ENCODE peak calls at places on chromosome 7, in eight cellular contexts. N, A, G, V, M, O, I and F are unnamed samples.

GRCh38 chr7:80783688-80784327 is 135.0 kb downstream of the SEMA3C start:
- DNase-seq in N (peak), A (no peak), G (no peak), V (no peak), M (peak), O (peak), I (no peak), F (no peak)

GRCh38 chr7:139732471-139733167 is 45.2 kb downstream of the HIPK2 start:
- DNase-seq in N (no peak), A (peak), G (no peak), V (no peak), M (no peak), O (no peak), I (no peak), F (no peak)

GRCh38 chr7:155203882-155204691 is 93.6 kb upstream of the INSIG1 start:
- DNase-seq in N (no peak), A (no peak), G (no peak), V (no peak), M (no peak), O (no peak), I (no peak), F (no peak)

GRCh38 chr7:91609525-91609924 is 271.0 kb downstream of the MTERF1 start:
- DNase-seq in N (peak), A (no peak), G (no peak), V (no peak), M (peak), O (no peak), I (no peak), F (no peak)

GRCh38 chr7:137354361-137354760 is 10.8 kb upstream of the PTN start:
- DNase-seq in N (peak), A (no peak), G (peak), V (no peak), M (peak), O (peak), I (no peak), F (peak)

GRCh38 chr7:1569440-1569832 is 396 bp downstream of the PSMG3 start:
- DNase-seq in N (no peak), A (no peak), G (no peak), V (no peak), M (peak), O (no peak), I (no peak), F (no peak)

GRCh38 chr7:13749666-13750065 is 239.8 kb downstream of the ETV1 start:
- DNase-seq in N (no peak), A (no peak), G (no peak), V (no peak), M (no peak), O (no peak), I (no peak), F (no peak)

GRCh38 chr7:131538791-131539179 is 17.6 kb downstream of the PODXL start:
- DNase-seq in N (no peak), A (no peak), G (no peak), V (no peak), M (no peak), O (no peak), I (no peak), F (no peak)

GRCh38 chr7:136071106-136071505 is 93.9 kb upstream of the MTPN start:
- DNase-seq in N (no peak), A (no peak), G (no peak), V (no peak), M (no peak), O (no peak), I (no peak), F (no peak)

GRCh38 chr7:130937016-130937415 is 203.0 kb upstream of the KLF14 start:
- DNase-seq in N (no peak), A (no peak), G (no peak), V (no peak), M (no peak), O (no peak), I (no peak), F (no peak)

GRCh38 chr7:155844019-155844453 is 31.8 kb upstream of the SHH start:
- DNase-seq in N (no peak), A (peak), G (no peak), V (no peak), M (no peak), O (no peak), I (no peak), F (peak)

GRCh38 chr7:105010538-105011523 is 3.2 kb upstream of the KMT2E start:
- DNase-seq in N (peak), A (no peak), G (no peak), V (peak), M (peak), O (peak), I (peak), F (peak)

GRCh38 chr7:83655951-83656556 is 7.1 kb upstream of the SEMA3E start:
- DNase-seq in N (peak), A (no peak), G (peak), V (peak), M (peak), O (peak), I (peak), F (peak)

GRCh38 chr7:108324053-108325038 is 131.9 kb downstream of the NRCAM start:
- DNase-seq in N (no peak), A (no peak), G (no peak), V (no peak), M (no peak), O (peak), I (peak), F (no peak)

GRCh38 chr7:85184599-85185354 is 2.1 kb downstream of the SEMA3D start:
- DNase-seq in N (peak), A (peak), G (no peak), V (no peak), M (peak), O (peak), I (peak), F (peak)

GRCh38 chr7:116786791-116787443 is 75.5 kb upstream of the CAPZA2 start:
- DNase-seq in N (peak), A (no peak), G (no peak), V (peak), M (no peak), O (peak), I (peak), F (no peak)

GRCh38 chr7:68411742-68412141 is 1186.5 kb upstream of the AUTS2 start:
- DNase-seq in N (no peak), A (no peak), G (no peak), V (no peak), M (no peak), O (no peak), I (no peak), F (no peak)

GRCh38 chr7:155674556-155674955 is 30.1 kb downstream of the RBM33 start:
- DNase-seq in N (no peak), A (no peak), G (no peak), V (no peak), M (no peak), O (peak), I (no peak), F (no peak)

GRCh38 chr7:2638224-2638991 is 6.6 kb downstream of the TTYH3 start:
- DNase-seq in N (peak), A (no peak), G (no peak), V (no peak), M (peak), O (peak), I (no peak), F (no peak)

GRCh38 chr7:125355899-125356298 is 426.3 kb upstream of the POT1 start:
- DNase-seq in N (peak), A (no peak), G (no peak), V (no peak), M (peak), O (peak), I (no peak), F (no peak)

GRCh38 chr7:151399906-151400305 is 9.9 kb downstream of the WDR86 start:
- DNase-seq in N (no peak), A (no peak), G (no peak), V (no peak), M (no peak), O (no peak), I (no peak), F (no peak)

GRCh38 chr7:41107330-41107937 is 595.5 kb downstream of the INHBA start:
- DNase-seq in N (peak), A (no peak), G (no peak), V (no peak), M (peak), O (no peak), I (no peak), F (peak)

GRCh38 chr7:38858281-38858884 is 50.6 kb downstream of the VPS41 start:
- DNase-seq in N (no peak), A (no peak), G (peak), V (no peak), M (peak), O (peak), I (no peak), F (peak)

GRCh38 chr7:122762071-122762470 is 59.3 kb upstream of the RNF148 start:
- DNase-seq in N (no peak), A (no peak), G (no peak), V (no peak), M (no peak), O (peak), I (no peak), F (no peak)

DNA sequence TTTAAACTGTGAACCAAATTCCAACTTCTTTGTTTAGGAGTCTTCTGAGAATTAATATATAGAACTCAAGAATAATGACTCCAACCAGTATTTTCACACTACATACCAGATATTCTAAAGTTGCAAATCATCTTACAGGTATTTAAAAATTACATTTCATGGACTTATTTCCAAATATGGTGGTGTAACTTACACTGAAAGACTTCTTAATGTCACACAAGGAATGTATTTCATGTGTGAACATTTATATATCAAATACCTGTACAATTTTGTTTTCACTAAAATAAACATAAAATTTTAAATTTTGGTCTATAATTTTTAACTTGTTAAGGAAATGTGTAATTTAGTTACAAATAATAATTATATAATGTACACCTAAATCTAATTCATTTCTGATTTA is 2.6 kb upstream of the CDK6 start:
- DNase-seq in N (no peak), A (no peak), G (no peak), V (no peak), M (no peak), O (no peak), I (no peak), F (no peak)
- H3K4me3 ChIP-seq in N (no peak), A (no peak), G (no peak), V (no peak), M (no peak), O (no peak), I (no peak), F (no peak)

GRCh38 chr7:30170460-30171197 is 35.8 kb downstream of the MTURN start:
- DNase-seq in N (no peak), A (no peak), G (no peak), V (no peak), M (no peak), O (no peak), I (no peak), F (no peak)

GRCh38 chr7:30166155-30166840 is 31.5 kb downstream of the MTURN start:
- DNase-seq in N (no peak), A (no peak), G (no peak), V (no peak), M (no peak), O (no peak), I (no peak), F (peak)

GRCh38 chr7:30166841-30167235 is 32.1 kb downstream of the MTURN start:
- DNase-seq in N (no peak), A (no peak), G (no peak), V (no peak), M (no peak), O (no peak), I (no peak), F (no peak)

GRCh38 chr7:30169585-30169978 is 34.8 kb downstream of the MTURN start:
- DNase-seq in N (no peak), A (no peak), G (no peak), V (no peak), M (peak), O (no peak), I (no peak), F (no peak)

GRCh38 chr7:30168800-30169584 is 34.2 kb downstream of the MTURN start:
- DNase-seq in N (peak), A (no peak), G (peak), V (no peak), M (peak), O (peak), I (peak), F (peak)
- H3K4me3 ChIP-seq in N (no peak), A (no peak), G (no peak), V (no peak), M (no peak), O (no peak), I (peak), F (no peak)

GRCh38 chr7:114956702-114957101 is 34.8 kb downstream of the MDFIC start:
- DNase-seq in N (no peak), A (no peak), G (no peak), V (no peak), M (no peak), O (no peak), I (no peak), F (no peak)
- H3K4me3 ChIP-seq in N (no peak), A (no peak), G (no peak), V (no peak), M (no peak), O (no peak), I (no peak), F (no peak)

GRCh38 chr7:29355388-29355787 is 160.8 kb downstream of the CHN2 start:
- DNase-seq in N (no peak), A (no peak), G (no peak), V (no peak), M (no peak), O (no peak), I (no peak), F (no peak)
- H3K4me3 ChIP-seq in N (no peak), A (no peak), G (no peak), V (no peak), M (no peak), O (no peak), I (no peak), F (no peak)

GRCh38 chr7:95396136-95397032 is at the start of gene PON3:
- DNase-seq in N (no peak), A (peak), G (no peak), V (no peak), M (no peak), O (no peak), I (peak), F (no peak)
- H3K4me3 ChIP-seq in N (peak), A (peak), G (no peak), V (no peak), M (peak), O (peak), I (peak), F (no peak)

DNA sequence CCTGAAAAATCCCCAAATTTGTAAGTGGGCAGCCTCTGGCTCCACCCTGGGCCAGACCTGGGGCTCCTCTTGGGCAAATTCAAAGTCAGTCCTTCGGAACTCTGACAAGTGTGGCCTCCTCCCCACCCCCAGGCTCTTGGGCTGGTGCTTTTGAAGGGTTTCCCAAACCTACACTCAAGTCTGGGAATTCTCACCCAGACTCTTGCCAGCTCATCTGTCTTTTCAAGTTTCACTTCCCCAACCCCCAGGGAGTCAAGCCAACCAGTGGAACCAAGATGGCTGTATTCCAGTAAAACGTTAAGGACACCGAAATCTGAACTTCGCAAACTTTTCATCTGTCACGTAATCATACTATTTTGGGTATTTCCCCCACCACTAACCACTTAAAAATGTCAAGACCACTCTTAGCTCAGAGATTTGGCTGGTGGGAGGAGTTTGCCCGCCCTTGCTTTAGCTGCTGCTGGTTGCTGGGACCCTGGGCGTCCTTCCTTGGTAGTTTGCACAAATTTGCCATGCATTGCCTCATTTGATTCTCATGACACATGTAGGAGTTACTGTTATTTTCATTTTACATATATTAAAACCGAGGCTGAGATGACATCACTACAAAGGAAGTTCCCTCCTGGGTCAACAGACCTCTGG is 1.7 kb upstream of the MYO1G start:
- DNase-seq in N (peak), A (no peak), G (no peak), V (peak), M (peak), O (peak), I (no peak), F (no peak)
- H3K4me3 ChIP-seq in N (no peak), A (no peak), G (no peak), V (peak), M (no peak), O (no peak), I (no peak), F (no peak)